ENCODE peak calls at places on chromosomes 4 and X, in nine cellular contexts. W is activated CD4-positive, alpha-beta T cell treated with anti-CD3 and anti-CD28 coated beads for 24 hours; E is IMR-90; V is NCI-H774; J is C1 segment of cervical spinal cord; M is astrocyte of the spinal cord; C is CD4-positive, alpha-beta memory T cell; B is midbrain; G is non-pigmented ciliary epithelial cell. D is an unnamed sample.

GRCh38 chr4:41079871-41080565 is 134.3 kb downstream of the APBB2 start:
- DNase-seq in W (no peak), E (no peak), V (no peak), J (no peak), M (no peak), C (no peak), B (peak), G (no peak), D (no peak)

GRCh38 chr4:152415980-152416379 is 119.9 kb downstream of the FBXW7 start:
- DNase-seq in W (no peak), E (peak), V (no peak), J (no peak), M (peak), C (no peak), B (no peak), G (peak), D (no peak)

GRCh38 chr4:13700196-13701140 is 72.9 kb upstream of the BOD1L1 start:
- DNase-seq in W (no peak), E (peak), V (no peak), J (no peak), M (peak), C (no peak), B (no peak), G (peak), D (no peak)

GRCh38 chrX:67523002-67523711 is 20.7 kb upstream of the AR start:
- DNase-seq in W (no peak), E (no peak), V (no peak), J (no peak), M (no peak), C (no peak), B (no peak), G (no peak), D (no peak)

GRCh38 chr4:158535130-158535614 is 13.5 kb downstream of the RXFP1 start:
- DNase-seq in W (no peak), E (peak), V (no peak), J (no peak), M (peak), C (no peak), B (no peak), G (peak), D (no peak)

GRCh38 chrX:75623535-75623934 is 100.7 kb upstream of the ZDHHC15 start:
- DNase-seq in W (no peak), E (no peak), V (no peak), J (no peak), M (no peak), C (no peak), B (no peak), G (no peak), D (no peak)

GRCh38 chrX:101482296-101482695 is 3.0 kb upstream of the ARMCX4 start:
- DNase-seq in W (no peak), E (peak), V (no peak), J (no peak), M (peak), C (no peak), B (no peak), G (no peak), D (no peak)

GRCh38 chrX:151889451-151889850 is 23.2 kb upstream of the MAGEA4 start:
- DNase-seq in W (no peak), E (no peak), V (no peak), J (no peak), M (no peak), C (no peak), B (no peak), G (no peak), D (no peak)

GRCh38 chr4:165875446-165875845 is 2.4 kb downstream of the TLL1 start:
- DNase-seq in W (no peak), E (no peak), V (no peak), J (no peak), M (no peak), C (no peak), B (no peak), G (no peak), D (no peak)

GRCh38 chrX:9597361-9598035 is 132.6 kb downstream of the TBL1X start:
- DNase-seq in W (no peak), E (no peak), V (no peak), J (no peak), M (no peak), C (no peak), B (no peak), G (no peak), D (no peak)

GRCh38 chrX:56968980-56969379 is 26.4 kb downstream of the SPIN3 start:
- DNase-seq in W (no peak), E (peak), V (no peak), J (no peak), M (no peak), C (no peak), B (no peak), G (no peak), D (no peak)

GRCh38 chr4:183471960-183472708 is 27.7 kb downstream of the CDKN2AIP start:
- DNase-seq in W (peak), E (peak), V (peak), J (no peak), M (peak), C (peak), B (peak), G (no peak), D (peak)

GRCh38 chr4:26826721-26827120 is 33.9 kb upstream of the STIM2 start:
- DNase-seq in W (no peak), E (peak), V (no peak), J (no peak), M (peak), C (no peak), B (no peak), G (no peak), D (no peak)

GRCh38 chrX:42094208-42094607 is 170.9 kb upstream of the CASK start:
- DNase-seq in W (no peak), E (peak), V (no peak), J (no peak), M (no peak), C (no peak), B (no peak), G (no peak), D (no peak)

GRCh38 chr4:126738926-126739325 is 893.8 kb upstream of the INTU start:
- DNase-seq in W (no peak), E (peak), V (no peak), J (no peak), M (no peak), C (no peak), B (no peak), G (no peak), D (no peak)

GRCh38 chr4:141473952-141474351 is 162.4 kb upstream of the IL15 start:
- DNase-seq in W (no peak), E (peak), V (no peak), J (no peak), M (peak), C (no peak), B (no peak), G (no peak), D (no peak)

GRCh38 chrX:107451754-107452153 is 2.3 kb downstream of the FRMPD3 start:
- DNase-seq in W (no peak), E (no peak), V (no peak), J (no peak), M (no peak), C (no peak), B (no peak), G (no peak), D (no peak)